ENCODE peak calls at places on chromosomes 16 and 17, in four cellular contexts. D, Y, L and U are unnamed samples.

GRCh38 chr17:65013613-65014391 is 42.7 kb downstream of the GNA13 start:
- DNase-seq in D (no peak), Y (no peak), L (no peak), U (no peak)

GRCh38 chr16:13041180-13041579 is 139.8 kb downstream of the SHISA9 start:
- DNase-seq in D (peak; percentile 63), Y (no peak), L (no peak), U (no peak)

GRCh38 chr17:6548578-6549330 is 7.6 kb downstream of the PITPNM3 start:
- DNase-seq in D (no peak), Y (no peak), L (no peak), U (no peak)

GRCh38 chr17:64622931-64623654 is 39.0 kb downstream of the SMURF2 start:
- DNase-seq in D (no peak), Y (no peak), L (no peak), U (no peak)

GRCh38 chr16:2273484-2273883 is 5.6 kb upstream of the RNPS1 start:
- DNase-seq in D (no peak), Y (no peak), L (no peak), U (no peak)

GRCh38 chr16:65409505-65409904 is 287.6 kb upstream of the CDH11 start:
- DNase-seq in D (no peak), Y (no peak), L (no peak), U (no peak)

GRCh38 chr17:78469443-78469842 is 91.0 kb downstream of the PGS1 start:
- DNase-seq in D (no peak), Y (no peak), L (no peak), U (no peak)

GRCh38 chr17:7014995-7015586 is 2.7 kb downstream of the RNASEK start:
- DNase-seq in D (peak; percentile 21), Y (no peak), L (peak; percentile 72), U (peak; percentile 29)

GRCh38 chr17:74460996-74461395 is 5.4 kb upstream of the CD300A start:
- DNase-seq in D (no peak), Y (no peak), L (no peak), U (no peak)

GRCh38 chr17:45282683-45283644 is 21.1 kb upstream of the SPATA32 start:
- DNase-seq in D (no peak), Y (peak; percentile 78), L (no peak), U (no peak)

GRCh38 chr17:76834889-76835288 is 33.3 kb upstream of the MGAT5B start:
- DNase-seq in D (no peak), Y (no peak), L (no peak), U (no peak)

GRCh38 chr16:57859331-57859730 is 57.0 kb upstream of the KIFC3 start:
- DNase-seq in D (peak; percentile 79), Y (no peak), L (peak; percentile 47), U (no peak)

GRCh38 chr16:15035163-15035729 is 20.6 kb downstream of the NTAN1 start:
- DNase-seq in D (no peak), Y (no peak), L (no peak), U (no peak)